ENCODE peak calls at places on chromosomes 7 and 10, in ten cellular contexts. W is CD4-positive, alpha-beta T cell; E is A549; O is left ventricle myocardium superior; Y is T-helper 17 cell; T is GM12878; L is Right ventricle myocardium superior; B is activated naive CD8-positive, alpha-beta T cell treated with anti-CD3 and anti-CD28 coated beads, Interleukin-2, amount 50 U/mL, for 24 hours; J is left lung; V is heart left ventricle. P is an unnamed sample.

GRCh38 chr7:22671177-22671879 is 55.7 kb upstream of the IL6 start:
- ATAC-seq in W (no peak), E (no peak), O (no peak), Y (no peak), T (no peak), L (no peak), B (no peak), J (no peak), V (no peak), P (no peak)

GRCh38 chr10:60536529-60537114 is 146.9 kb upstream of the ANK3 start:
- ATAC-seq in W (no peak), E (no peak), O (no peak), Y (no peak), T (peak; percentile 55), L (no peak), B (peak; percentile 72), J (no peak), V (no peak), P (peak; percentile 42)

GRCh38 chr10:75648854-75649253 is 217.4 kb downstream of the LRMDA start:
- ATAC-seq in W (no peak), E (no peak), O (no peak), Y (no peak), T (peak; percentile 49), L (no peak), B (no peak), J (peak; percentile 24), V (no peak), P (no peak)

GRCh38 chr10:118752401-118752800 is 2.4 kb downstream of the CACUL1 start:
- ATAC-seq in W (no peak), E (no peak), O (no peak), Y (no peak), T (no peak), L (no peak), B (no peak), J (no peak), V (no peak), P (no peak)

GRCh38 chr7:127447326-127447945 is 54.9 kb upstream of the ZNF800 start:
- ATAC-seq in W (peak; percentile 90), E (peak; percentile 96), O (no peak), Y (peak; percentile 100), T (peak; percentile 100), L (no peak), B (peak; percentile 99), J (peak; percentile 65), V (no peak), P (peak; percentile 87)

GRCh38 chr7:3949226-3949625 is 648.2 kb downstream of the SDK1 start:
- ATAC-seq in W (no peak), E (no peak), O (no peak), Y (no peak), T (no peak), L (no peak), B (no peak), J (no peak), V (no peak), P (no peak)

GRCh38 chr7:2567663-2568238 is 9.0 kb downstream of the IQCE start:
- ATAC-seq in W (no peak), E (peak; percentile 78), O (peak; percentile 88), Y (no peak), T (peak; percentile 69), L (peak; percentile 89), B (no peak), J (peak; percentile 74), V (peak; percentile 93), P (peak; percentile 6)

GRCh38 chr10:121832647-121833046 is 95.2 kb downstream of the ATE1 start:
- ATAC-seq in W (no peak), E (no peak), O (no peak), Y (no peak), T (no peak), L (no peak), B (no peak), J (no peak), V (no peak), P (no peak)

GRCh38 chr10:125792342-125793063 is 16.9 kb upstream of the MMP21 start:
- ATAC-seq in W (no peak), E (no peak), O (no peak), Y (no peak), T (no peak), L (no peak), B (no peak), J (no peak), V (no peak), P (no peak)

GRCh38 chr7:144786522-144786921 is 49.3 kb downstream of the TPK1 start:
- ATAC-seq in W (no peak), E (no peak), O (no peak), Y (peak; percentile 60), T (peak; percentile 79), L (no peak), B (no peak), J (no peak), V (no peak), P (no peak)

GRCh38 chr7:47836513-47837202 is 111.6 kb downstream of the PKD1L1 start:
- ATAC-seq in W (no peak), E (peak; percentile 29), O (peak; percentile 61), Y (no peak), T (no peak), L (peak; percentile 69), B (no peak), J (no peak), V (peak; percentile 60), P (no peak)